ENCODE peak calls at places on chromosomes 16 and 17, in ten cellular contexts. Q is foreskin keratinocyte; O is stomach; X is neural progenitor cell; C is left ventricle myocardium inferior; V is thoracic aorta; K is IMR-90; S is heart left ventricle; E is endodermal cell; A is CD4-positive, CD25-positive, alpha-beta regulatory T cell. J is an unnamed sample.

GRCh38 chr16:49467540-49468372 is 94.2 kb downstream of the C16orf78 start:
- DNase-seq in O (peak), A (no peak), Q (no peak), K (no peak), E (peak), X (no peak), V (no peak), C (no peak), S (no peak), J (no peak)

GRCh38 chr17:43418441-43419374 is 19.9 kb downstream of the ARL4D start:
- DNase-seq in S (no peak), E (peak), X (peak), A (no peak), Q (peak), V (no peak), O (no peak), K (peak), C (peak), J (no peak)

GRCh38 chr17:76252040-76252954 is 12.0 kb upstream of the RNF157 start:
- DNase-seq in A (peak), E (peak), C (no peak), O (peak), Q (peak), S (no peak), K (peak), V (no peak), X (no peak), J (no peak)

GRCh38 chr17:45243750-45244149 is 18.1 kb downstream of the SPATA32 start:
- DNase-seq in Q (no peak), A (no peak), C (no peak), X (no peak), O (peak), V (no peak), K (no peak), S (no peak), E (no peak), J (no peak)

GRCh38 chr16:27241658-27242057 is 26.9 kb downstream of the NSMCE1 start:
- DNase-seq in V (no peak), X (no peak), A (no peak), K (peak), S (no peak), O (peak), C (no peak), Q (no peak), E (no peak), J (no peak)

GRCh38 chr17:4739122-4740024 is at the start of the genes CXCL16 and ZMYND15:
- DNase-seq in X (peak), K (no peak), E (peak), S (peak), A (peak), O (peak), V (no peak), C (peak), Q (peak), J (no peak)

GRCh38 chr17:76079577-76080206 is 710 bp downstream of the ZACN start:
- DNase-seq in E (no peak), A (no peak), X (peak), V (no peak), C (no peak), S (no peak), Q (no peak), K (no peak), O (no peak), J (no peak)

GRCh38 chr16:1048442-1049112 is 24.0 kb upstream of the SSTR5 start:
- DNase-seq in Q (no peak), V (no peak), S (peak), K (peak), C (peak), E (peak), X (peak), O (peak), A (no peak), J (no peak)

GRCh38 chr16:85148959-85149358 is 36.7 kb upstream of the CIBAR2 start:
- DNase-seq in X (no peak), Q (no peak), S (peak), K (no peak), C (no peak), O (no peak), E (no peak), A (no peak), V (no peak), J (no peak)

GRCh38 chr16:17827313-17827712 is 356.6 kb upstream of the XYLT1 start:
- DNase-seq in V (no peak), X (no peak), A (no peak), E (no peak), K (peak), O (no peak), C (no peak), Q (no peak), S (no peak), J (no peak)

GRCh38 chr17:58399974-58400373 is 17.4 kb downstream of the RNF43 start:
- DNase-seq in K (no peak), X (no peak), V (no peak), S (no peak), Q (peak), E (no peak), A (no peak), C (no peak), O (no peak), J (no peak)
- H3K27ac ChIP-seq in K (no peak), X (no peak), V (no peak), S (no peak), Q (no peak), E (no peak), A (no peak), C (no peak), O (no peak), J (no peak)

GRCh38 chr17:59627269-59627668 is 7.6 kb downstream of the CLTC start:
- DNase-seq in V (no peak), K (peak), O (no peak), C (no peak), Q (no peak), S (no peak), A (no peak), X (no peak), E (no peak), J (no peak)
- H3K27ac ChIP-seq in V (no peak), K (no peak), O (no peak), C (no peak), Q (no peak), S (no peak), A (no peak), X (no peak), E (no peak), J (peak)

GRCh38 chr17:81568416-81568815 is 16.3 kb upstream of the FAAP100 start:
- DNase-seq in X (no peak), S (no peak), K (no peak), O (no peak), Q (no peak), A (no peak), V (no peak), E (no peak), C (no peak), J (no peak)
- H3K27ac ChIP-seq in X (no peak), S (no peak), K (peak), O (no peak), Q (no peak), A (no peak), V (peak), E (no peak), C (no peak), J (peak)

DNA sequence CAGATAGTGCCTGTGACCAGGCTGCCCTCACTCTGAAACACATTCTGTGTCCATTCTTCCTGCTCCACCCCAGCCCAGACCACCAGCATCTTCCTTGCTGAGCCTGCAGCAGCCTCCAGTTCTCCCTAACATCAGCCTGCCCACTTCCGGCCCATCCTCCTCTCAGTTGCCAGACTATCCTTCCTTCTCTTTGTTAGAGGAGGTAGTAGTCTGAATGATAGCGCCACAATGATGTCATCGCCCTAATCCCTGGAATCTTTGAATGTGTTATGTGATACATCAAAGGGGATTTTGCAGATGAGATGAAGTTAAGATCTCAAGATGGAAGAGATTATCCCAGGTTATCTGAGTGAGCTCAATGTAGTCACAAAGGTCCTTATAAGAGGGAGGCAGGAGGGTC is 3.2 kb upstream of the ZDHHC1 start:
- DNase-seq in C (no peak), Q (no peak), O (no peak), V (no peak), A (no peak), S (no peak), X (no peak), K (peak), E (no peak), J (no peak)
- H3K27ac ChIP-seq in C (no peak), Q (no peak), O (no peak), V (no peak), A (no peak), S (no peak), X (no peak), K (no peak), E (no peak), J (no peak)